ENCODE peak calls at places on chromosomes 7 and 10, in four cellular contexts. One of them, this sample, is unnamed.
A peak's percentile ranks its signal among the peaks of the same experiment; 100 is the strongest.

GRCh38 chr7:80410081-80410480 is 101.8 kb downstream of the GNAT3 start:
- DNase-seq in right atrium auricular region: no peak
- DNase-seq in epithelial cell of esophagus: peak; percentile 52
- DNase-seq in body of pancreas: no peak
- DNase-seq in this sample: no peak

GRCh38 chr7:135645296-135645904 is 16.9 kb upstream of the STMP1 start:
- DNase-seq in right atrium auricular region: no peak
- DNase-seq in epithelial cell of esophagus: peak; percentile 58
- DNase-seq in body of pancreas: no peak
- DNase-seq in this sample: no peak

GRCh38 chr7:141461924-141462323 is 89.3 kb upstream of the AGK start:
- DNase-seq in right atrium auricular region: no peak
- DNase-seq in epithelial cell of esophagus: no peak
- DNase-seq in body of pancreas: no peak
- DNase-seq in this sample: no peak

GRCh38 chr10:571643-572042 is 117.8 kb downstream of the DIP2C start:
- DNase-seq in right atrium auricular region: no peak
- DNase-seq in epithelial cell of esophagus: no peak
- DNase-seq in body of pancreas: no peak
- DNase-seq in this sample: peak; percentile 68

GRCh38 chr7:105591522-105591921 is 10.2 kb upstream of the EFCAB10 start:
- DNase-seq in right atrium auricular region: no peak
- DNase-seq in epithelial cell of esophagus: no peak
- DNase-seq in body of pancreas: no peak
- DNase-seq in this sample: peak; percentile 2

GRCh38 chr7:124989911-124990310 is 60.3 kb upstream of the POT1 start:
- DNase-seq in right atrium auricular region: no peak
- DNase-seq in epithelial cell of esophagus: no peak
- DNase-seq in body of pancreas: no peak
- DNase-seq in this sample: no peak

GRCh38 chr7:19519443-19519977 is 189.3 kb downstream of the POLR1F start:
- DNase-seq in right atrium auricular region: no peak
- DNase-seq in epithelial cell of esophagus: peak; percentile 69
- DNase-seq in body of pancreas: no peak
- DNase-seq in this sample: no peak

GRCh38 chr7:143300959-143301617 is 12.9 kb downstream of the CASP2 start:
- DNase-seq in right atrium auricular region: no peak
- DNase-seq in epithelial cell of esophagus: peak; percentile 53
- DNase-seq in body of pancreas: no peak
- DNase-seq in this sample: no peak

GRCh38 chr7:137753067-137753466 is 93.7 kb downstream of the DGKI start:
- DNase-seq in right atrium auricular region: no peak
- DNase-seq in epithelial cell of esophagus: no peak
- DNase-seq in body of pancreas: no peak
- DNase-seq in this sample: no peak

GRCh38 chr7:43625453-43625852 is 42.5 kb downstream of the STK17A start:
- DNase-seq in right atrium auricular region: no peak
- DNase-seq in epithelial cell of esophagus: no peak
- DNase-seq in body of pancreas: no peak
- DNase-seq in this sample: no peak

GRCh38 chr10:79310217-79310865 is 36.9 kb upstream of the PPIF start:
- DNase-seq in right atrium auricular region: no peak
- DNase-seq in epithelial cell of esophagus: no peak
- DNase-seq in body of pancreas: no peak
- DNase-seq in this sample: no peak

GRCh38 chr10:3786295-3786981 is 1.4 kb upstream of the KLF6 start:
- DNase-seq in right atrium auricular region: no peak
- DNase-seq in epithelial cell of esophagus: peak; percentile 88
- DNase-seq in body of pancreas: peak; percentile 72
- DNase-seq in this sample: peak; percentile 77

GRCh38 chr10:48983648-48984359 is 44.2 kb upstream of the LRRC18 start:
- DNase-seq in right atrium auricular region: no peak
- DNase-seq in epithelial cell of esophagus: no peak
- DNase-seq in body of pancreas: no peak
- DNase-seq in this sample: no peak

GRCh38 chr10:81873932-81874816 is 820 bp upstream of the NRG3 start:
- DNase-seq in right atrium auricular region: no peak
- DNase-seq in epithelial cell of esophagus: peak; percentile 44
- DNase-seq in body of pancreas: peak; percentile 57
- DNase-seq in this sample: no peak

GRCh38 chr7:112749775-112750174 is 40.4 kb downstream of the TMEM168 start:
- DNase-seq in right atrium auricular region: no peak
- DNase-seq in epithelial cell of esophagus: no peak
- DNase-seq in body of pancreas: no peak
- DNase-seq in this sample: no peak

GRCh38 chr10:119253433-119254174 is 46.2 kb downstream of the GRK5 start:
- DNase-seq in right atrium auricular region: peak; percentile 89
- DNase-seq in epithelial cell of esophagus: peak; percentile 74
- DNase-seq in body of pancreas: peak; percentile 19
- DNase-seq in this sample: peak; percentile 89

GRCh38 chr7:67413670-67414069 is 417.0 kb downstream of the TYW1 start:
- DNase-seq in right atrium auricular region: no peak
- DNase-seq in epithelial cell of esophagus: no peak
- DNase-seq in body of pancreas: no peak
- DNase-seq in this sample: no peak

GRCh38 chr10:60465801-60466200 is 76.1 kb upstream of the ANK3 start:
- DNase-seq in right atrium auricular region: no peak
- DNase-seq in epithelial cell of esophagus: peak; percentile 72
- DNase-seq in body of pancreas: no peak
- DNase-seq in this sample: no peak

GRCh38 chr10:100186813-100187212 is 984 bp upstream of the ERLIN1 start:
- DNase-seq in right atrium auricular region: no peak
- DNase-seq in epithelial cell of esophagus: peak; percentile 11
- DNase-seq in body of pancreas: no peak
- DNase-seq in this sample: peak; percentile 70

GRCh38 chr7:7918736-7919448 is 49.7 kb upstream of the GLCCI1 start:
- DNase-seq in right atrium auricular region: no peak
- DNase-seq in epithelial cell of esophagus: no peak
- DNase-seq in body of pancreas: no peak
- DNase-seq in this sample: no peak

GRCh38 chr7:124208173-124208572 is 175.3 kb upstream of the TMEM229A start:
- DNase-seq in right atrium auricular region: no peak
- DNase-seq in epithelial cell of esophagus: no peak
- DNase-seq in body of pancreas: no peak
- DNase-seq in this sample: no peak

GRCh38 chr7:16710641-16711040 is 42.9 kb upstream of the TSPAN13 start:
- DNase-seq in right atrium auricular region: no peak
- DNase-seq in epithelial cell of esophagus: no peak
- DNase-seq in body of pancreas: no peak
- DNase-seq in this sample: no peak

GRCh38 chr10:61733358-61733940 is 70.7 kb downstream of the CABCOCO1 start:
- DNase-seq in right atrium auricular region: no peak
- DNase-seq in epithelial cell of esophagus: peak; percentile 58
- DNase-seq in body of pancreas: no peak
- DNase-seq in this sample: no peak

GRCh38 chr10:49768731-49769130 is 6.6 kb upstream of the OGDHL start:
- DNase-seq in right atrium auricular region: no peak
- DNase-seq in epithelial cell of esophagus: no peak
- DNase-seq in body of pancreas: no peak
- DNase-seq in this sample: no peak

GRCh38 chr7:80630611-80631010 is 7.8 kb upstream of the CD36 start:
- DNase-seq in right atrium auricular region: no peak
- DNase-seq in epithelial cell of esophagus: peak; percentile 74
- DNase-seq in body of pancreas: no peak
- DNase-seq in this sample: no peak

GRCh38 chr7:69732203-69732602 is 133.9 kb downstream of the AUTS2 start:
- DNase-seq in right atrium auricular region: no peak
- DNase-seq in epithelial cell of esophagus: peak; percentile 14
- DNase-seq in body of pancreas: peak; percentile 15
- DNase-seq in this sample: no peak

GRCh38 chr7:4436361-4436899 is 245.7 kb upstream of the FOXK1 start:
- DNase-seq in right atrium auricular region: no peak
- DNase-seq in epithelial cell of esophagus: no peak
- DNase-seq in body of pancreas: no peak
- DNase-seq in this sample: no peak

GRCh38 chr7:122442929-122443328 is 138.4 kb upstream of the FEZF1 start:
- DNase-seq in right atrium auricular region: no peak
- DNase-seq in epithelial cell of esophagus: no peak
- DNase-seq in body of pancreas: no peak
- DNase-seq in this sample: no peak

GRCh38 chr7:80981405-80981804 is 62.6 kb upstream of the SEMA3C start:
- DNase-seq in right atrium auricular region: no peak
- DNase-seq in epithelial cell of esophagus: no peak
- DNase-seq in body of pancreas: no peak
- DNase-seq in this sample: no peak

GRCh38 chr7:29309041-29309860 is 114.7 kb downstream of the CHN2 start:
- DNase-seq in right atrium auricular region: no peak
- DNase-seq in epithelial cell of esophagus: peak; percentile 23
- DNase-seq in body of pancreas: no peak
- DNase-seq in this sample: no peak

GRCh38 chr10:47020491-47020890 is 109.3 kb downstream of the PTPN20 start:
- DNase-seq in right atrium auricular region: peak; percentile 59
- DNase-seq in epithelial cell of esophagus: peak; percentile 39
- DNase-seq in body of pancreas: no peak
- DNase-seq in this sample: peak; percentile 72

GRCh38 chr7:130096243-130096827 is 26.0 kb downstream of the KLHDC10 start:
- DNase-seq in right atrium auricular region: no peak
- DNase-seq in epithelial cell of esophagus: no peak
- DNase-seq in body of pancreas: no peak
- DNase-seq in this sample: no peak

GRCh38 chr10:91541481-91541880 is 91.4 kb downstream of the PPP1R3C start:
- DNase-seq in right atrium auricular region: no peak
- DNase-seq in epithelial cell of esophagus: no peak
- DNase-seq in body of pancreas: no peak
- DNase-seq in this sample: no peak

GRCh38 chr7:128060018-128060417 is 28.8 kb upstream of the LRRC4 start:
- DNase-seq in right atrium auricular region: no peak
- DNase-seq in epithelial cell of esophagus: no peak
- DNase-seq in body of pancreas: no peak
- DNase-seq in this sample: no peak

GRCh38 chr7:129271500-129272355 is 46.9 kb downstream of the AHCYL2 start:
- DNase-seq in right atrium auricular region: no peak
- DNase-seq in epithelial cell of esophagus: peak; percentile 78
- DNase-seq in body of pancreas: peak; percentile 67
- DNase-seq in this sample: no peak

GRCh38 chr10:33279791-33280190 is 54.7 kb downstream of the NRP1 start:
- DNase-seq in right atrium auricular region: no peak
- DNase-seq in epithelial cell of esophagus: peak; percentile 22
- DNase-seq in body of pancreas: no peak
- DNase-seq in this sample: no peak

This sample was measured in coronary artery.